ENCODE peak calls at places on chromosomes 12 and 14, in six cellular contexts. One of them, this sample, is unnamed.

GRCh38 chr14:104224516-104225281 is 86.3 kb downstream of the KIF26A start:
- DNase-seq in tibial nerve: no peak
- DNase-seq in osteoblast: no peak
- DNase-seq in breast epithelium: no peak
- DNase-seq in cardiac muscle cell: peak; percentile 32
- DNase-seq in heart right ventricle: peak; percentile 59
- DNase-seq in this sample: no peak

GRCh38 chr12:105214141-105214540 is 21.8 kb downstream of the APPL2 start:
- DNase-seq in tibial nerve: no peak
- DNase-seq in osteoblast: peak; percentile 84
- DNase-seq in breast epithelium: no peak
- DNase-seq in cardiac muscle cell: no peak
- DNase-seq in heart right ventricle: no peak
- DNase-seq in this sample: no peak

GRCh38 chr14:54867011-54867410 is 35.6 kb downstream of the GCH1 start:
- DNase-seq in tibial nerve: no peak
- DNase-seq in osteoblast: peak; percentile 82
- DNase-seq in breast epithelium: no peak
- DNase-seq in cardiac muscle cell: peak; percentile 48
- DNase-seq in heart right ventricle: no peak
- DNase-seq in this sample: no peak

GRCh38 chr12:57618966-57619433 is 7.8 kb downstream of the ARHGEF25 start:
- DNase-seq in tibial nerve: no peak
- DNase-seq in osteoblast: peak; percentile 71
- DNase-seq in breast epithelium: no peak
- DNase-seq in cardiac muscle cell: peak; percentile 34
- DNase-seq in heart right ventricle: no peak
- DNase-seq in this sample: no peak

GRCh38 chr12:101616027-101616494 is 21.3 kb downstream of the MYBPC1 start:
- DNase-seq in tibial nerve: peak; percentile 54
- DNase-seq in osteoblast: no peak
- DNase-seq in breast epithelium: no peak
- DNase-seq in cardiac muscle cell: no peak
- DNase-seq in heart right ventricle: no peak
- DNase-seq in this sample: no peak

GRCh38 chr14:105863296-105864108 is 337.1 kb downstream of the TMEM121 start:
- DNase-seq in tibial nerve: no peak
- DNase-seq in osteoblast: peak; percentile 53
- DNase-seq in breast epithelium: peak; percentile 43
- DNase-seq in cardiac muscle cell: no peak
- DNase-seq in heart right ventricle: peak; percentile 4
- DNase-seq in this sample: no peak

GRCh38 chr14:104178279-104178678 is 39.9 kb downstream of the KIF26A start:
- DNase-seq in tibial nerve: no peak
- DNase-seq in osteoblast: no peak
- DNase-seq in breast epithelium: no peak
- DNase-seq in cardiac muscle cell: no peak
- DNase-seq in heart right ventricle: no peak
- DNase-seq in this sample: no peak

GRCh38 chr14:32394038-32394437 is 64.9 kb downstream of the AKAP6 start:
- DNase-seq in tibial nerve: no peak
- DNase-seq in osteoblast: no peak
- DNase-seq in breast epithelium: no peak
- DNase-seq in cardiac muscle cell: no peak
- DNase-seq in heart right ventricle: no peak
- DNase-seq in this sample: no peak

GRCh38 chr12:73798523-73798922 is 739.1 kb upstream of the ATXN7L3B start:
- DNase-seq in tibial nerve: no peak
- DNase-seq in osteoblast: no peak
- DNase-seq in breast epithelium: no peak
- DNase-seq in cardiac muscle cell: no peak
- DNase-seq in heart right ventricle: no peak
- DNase-seq in this sample: no peak

GRCh38 chr14:32657081-32657480 is 281.6 kb upstream of the NPAS3 start:
- DNase-seq in tibial nerve: peak; percentile 46
- DNase-seq in osteoblast: no peak
- DNase-seq in breast epithelium: no peak
- DNase-seq in cardiac muscle cell: no peak
- DNase-seq in heart right ventricle: no peak
- DNase-seq in this sample: no peak

GRCh38 chr14:99595034-99595433 is 9.0 kb downstream of the CCDC85C start:
- DNase-seq in tibial nerve: no peak
- DNase-seq in osteoblast: peak; percentile 88
- DNase-seq in breast epithelium: no peak
- DNase-seq in cardiac muscle cell: no peak
- DNase-seq in heart right ventricle: no peak
- DNase-seq in this sample: no peak

GRCh38 chr14:35034440-35034833 is 11.6 kb upstream of the FAM177A1 start:
- DNase-seq in tibial nerve: no peak
- DNase-seq in osteoblast: no peak
- DNase-seq in breast epithelium: no peak
- DNase-seq in cardiac muscle cell: no peak
- DNase-seq in heart right ventricle: no peak
- DNase-seq in this sample: no peak

GRCh38 chr14:63922696-63923421 is 70.1 kb downstream of the SYNE2 start:
- DNase-seq in tibial nerve: no peak
- DNase-seq in osteoblast: peak; percentile 48
- DNase-seq in breast epithelium: no peak
- DNase-seq in cardiac muscle cell: no peak
- DNase-seq in heart right ventricle: no peak
- DNase-seq in this sample: no peak

GRCh38 chr14:53510281-53510912 is 357.3 kb upstream of the DDHD1 start:
- DNase-seq in tibial nerve: no peak
- DNase-seq in osteoblast: no peak
- DNase-seq in breast epithelium: no peak
- DNase-seq in cardiac muscle cell: no peak
- DNase-seq in heart right ventricle: no peak
- DNase-seq in this sample: no peak

GRCh38 chr12:92469837-92470236 is 233.0 kb upstream of the PLEKHG7 start:
- DNase-seq in tibial nerve: no peak
- DNase-seq in osteoblast: no peak
- DNase-seq in breast epithelium: no peak
- DNase-seq in cardiac muscle cell: no peak
- DNase-seq in heart right ventricle: peak; percentile 68
- DNase-seq in this sample: no peak

GRCh38 chr14:92425101-92425500 is 88.5 kb upstream of the RIN3 start:
- DNase-seq in tibial nerve: no peak
- DNase-seq in osteoblast: peak; percentile 82
- DNase-seq in breast epithelium: no peak
- DNase-seq in cardiac muscle cell: no peak
- DNase-seq in heart right ventricle: no peak
- DNase-seq in this sample: no peak

GRCh38 chr14:34051966-34052657 is 101.2 kb upstream of the EGLN3 start:
- DNase-seq in tibial nerve: peak; percentile 26
- DNase-seq in osteoblast: no peak
- DNase-seq in breast epithelium: no peak
- DNase-seq in cardiac muscle cell: no peak
- DNase-seq in heart right ventricle: no peak
- DNase-seq in this sample: no peak

GRCh38 chr14:89941830-89942377 is 12.6 kb downstream of the EFCAB11 start:
- DNase-seq in tibial nerve: no peak
- DNase-seq in osteoblast: no peak
- DNase-seq in breast epithelium: no peak
- DNase-seq in cardiac muscle cell: no peak
- DNase-seq in heart right ventricle: no peak
- DNase-seq in this sample: no peak

GRCh38 chr14:75041613-75042012 is 9.7 kb downstream of the MLH3 start:
- DNase-seq in tibial nerve: no peak
- DNase-seq in osteoblast: no peak
- DNase-seq in breast epithelium: no peak
- DNase-seq in cardiac muscle cell: no peak
- DNase-seq in heart right ventricle: no peak
- DNase-seq in this sample: no peak

GRCh38 chr12:116277393-116278258 is at the start of gene MED13L:
- DNase-seq in tibial nerve: peak; percentile 79
- DNase-seq in osteoblast: peak; percentile 100
- DNase-seq in breast epithelium: peak; percentile 89
- DNase-seq in cardiac muscle cell: peak; percentile 92
- DNase-seq in heart right ventricle: peak; percentile 91
- DNase-seq in this sample: peak; percentile 52

GRCh38 chr12:122024132-122024785 is 2.6 kb downstream of the BCL7A start:
- DNase-seq in tibial nerve: no peak
- DNase-seq in osteoblast: peak; percentile 61
- DNase-seq in breast epithelium: no peak
- DNase-seq in cardiac muscle cell: no peak
- DNase-seq in heart right ventricle: no peak
- DNase-seq in this sample: no peak

GRCh38 chr12:321606-322326 is 59.1 kb upstream of the SLC6A13 start:
- DNase-seq in tibial nerve: no peak
- DNase-seq in osteoblast: no peak
- DNase-seq in breast epithelium: no peak
- DNase-seq in cardiac muscle cell: peak; percentile 9
- DNase-seq in heart right ventricle: no peak
- DNase-seq in this sample: no peak

DNA sequence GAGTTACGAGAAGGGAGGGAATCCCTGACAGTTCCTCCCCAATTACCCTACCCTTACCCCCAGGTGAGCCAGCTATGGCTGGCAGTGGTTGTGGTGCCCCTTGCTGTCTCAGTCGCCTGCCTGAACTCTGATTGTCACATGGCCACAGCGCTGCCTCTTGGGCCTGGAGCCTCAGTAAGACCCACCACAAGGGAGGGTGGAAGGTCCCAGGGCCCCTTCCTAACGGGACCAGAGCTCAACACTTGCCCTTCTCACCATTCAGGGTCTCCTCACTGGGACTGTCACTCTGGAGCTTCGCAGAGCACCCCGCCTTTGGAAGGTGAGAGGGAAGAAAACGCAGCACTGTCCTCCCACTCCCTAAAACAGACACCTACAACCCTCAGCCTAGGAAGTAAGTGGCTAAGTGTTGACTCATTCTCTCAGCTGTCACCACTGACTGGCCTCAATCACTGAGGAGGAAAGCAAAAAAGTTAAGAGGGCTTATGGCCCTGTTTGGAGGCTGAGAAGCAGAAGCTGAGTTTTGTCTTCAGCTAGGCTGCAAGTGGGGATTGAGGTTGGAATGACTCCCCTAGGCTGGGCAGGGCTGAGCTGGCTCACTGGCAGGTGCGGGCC is 1.0 kb downstream of the TMEM253 start:
- DNase-seq in tibial nerve: no peak
- DNase-seq in osteoblast: no peak
- DNase-seq in breast epithelium: no peak
- DNase-seq in cardiac muscle cell: no peak
- DNase-seq in heart right ventricle: no peak
- DNase-seq in this sample: no peak
- H3K4me1 ChIP-seq in tibial nerve: peaks cover 46% of the 10 kb centered on the region
- H3K4me1 ChIP-seq in osteoblast: peaks cover 33% of the 10 kb centered on the region
- H3K4me1 ChIP-seq in breast epithelium: peaks cover 22% of the 10 kb centered on the region
- H3K4me1 ChIP-seq in cardiac muscle cell: peaks cover 29% of the 10 kb centered on the region
- H3K4me1 ChIP-seq in heart right ventricle: peaks cover 46% of the 10 kb centered on the region
- H3K4me1 ChIP-seq in this sample: peaks cover 92% of the 10 kb centered on the region

GRCh38 chr12:112163471-112164325 is 38.3 kb downstream of the TRAFD1 start:
- DNase-seq in tibial nerve: no peak
- DNase-seq in osteoblast: peak; percentile 68
- DNase-seq in breast epithelium: peak; percentile 37
- DNase-seq in cardiac muscle cell: no peak
- DNase-seq in heart right ventricle: no peak
- DNase-seq in this sample: no peak
- TF ChIP-seq CTCF in tibial nerve: no peak
- TF ChIP-seq CTCF in osteoblast: no peak
- TF ChIP-seq CTCF in breast epithelium: no peak
- TF ChIP-seq CTCF in cardiac muscle cell: no peak
- TF ChIP-seq CTCF in heart right ventricle: no peak
- TF ChIP-seq CTCF in this sample: no peak

DNA sequence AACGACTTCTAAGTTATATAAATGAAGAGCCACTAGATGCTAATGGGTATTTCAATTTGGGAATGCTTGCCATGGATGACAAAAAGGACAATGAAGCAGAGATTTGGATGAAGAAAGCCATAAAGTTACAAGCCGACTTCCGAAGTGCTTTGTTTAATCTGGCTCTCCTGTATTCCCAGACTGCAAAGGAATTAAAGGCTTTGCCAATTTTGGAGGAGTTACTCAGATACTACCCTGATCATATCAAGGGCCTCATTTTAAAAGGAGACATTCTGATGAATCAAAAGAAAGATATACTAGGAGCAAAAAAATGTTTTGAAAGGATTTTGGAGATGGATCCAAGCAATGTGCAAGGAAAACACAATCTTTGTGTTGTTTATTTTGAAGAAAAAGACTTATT is 52.8 kb downstream of the TMTC3 start:
- DNase-seq in tibial nerve: no peak
- DNase-seq in osteoblast: no peak
- DNase-seq in breast epithelium: no peak
- DNase-seq in cardiac muscle cell: no peak
- DNase-seq in heart right ventricle: no peak
- DNase-seq in this sample: no peak
- H3K4me1 ChIP-seq in tibial nerve: no peaks in the 10 kb centered on the region
- H3K4me1 ChIP-seq in osteoblast: no peaks in the 10 kb centered on the region
- H3K4me1 ChIP-seq in breast epithelium: no peaks in the 10 kb centered on the region
- H3K4me1 ChIP-seq in cardiac muscle cell: no peaks in the 10 kb centered on the region
- H3K4me1 ChIP-seq in heart right ventricle: no peaks in the 10 kb centered on the region
- H3K4me1 ChIP-seq in this sample: no peaks in the 10 kb centered on the region

DNA sequence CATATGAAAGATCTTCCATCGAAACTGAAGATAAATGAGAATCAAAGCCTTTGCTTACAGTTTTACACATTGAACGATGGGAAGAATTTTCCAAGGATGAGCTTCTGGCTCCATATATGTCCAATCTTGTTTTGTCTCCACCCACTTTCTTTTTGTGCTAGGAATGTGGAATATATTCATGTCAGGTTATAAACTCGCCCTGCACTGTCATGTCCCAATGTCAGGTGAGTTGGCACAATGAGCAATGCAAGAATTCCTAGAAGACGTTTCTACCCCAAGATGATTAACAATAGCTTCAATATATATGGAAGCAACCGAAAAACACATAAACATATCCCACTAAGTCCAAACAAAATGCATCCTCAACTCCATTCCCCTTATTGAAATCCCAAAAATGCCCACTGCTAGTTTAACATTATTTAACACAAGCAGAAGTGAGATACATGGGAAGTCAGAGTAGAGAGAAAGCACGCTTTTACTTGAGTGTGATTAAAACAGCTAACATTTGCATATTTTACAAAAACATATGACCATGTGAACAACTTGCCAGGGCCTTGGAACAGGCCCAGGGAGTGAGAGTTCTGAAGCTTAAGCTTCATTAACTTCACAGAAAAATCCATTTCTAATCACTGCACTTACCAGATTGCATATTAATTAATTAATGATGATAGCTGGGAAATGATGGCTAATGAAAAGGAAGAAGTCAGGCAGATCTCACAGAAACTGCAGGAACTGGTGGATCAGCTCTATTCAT is 233.9 kb downstream of the GXYLT1 start:
- DNase-seq in tibial nerve: no peak
- DNase-seq in osteoblast: no peak
- DNase-seq in breast epithelium: no peak
- DNase-seq in cardiac muscle cell: no peak
- DNase-seq in heart right ventricle: no peak
- DNase-seq in this sample: no peak
- TF ChIP-seq CTCF in tibial nerve: no peak
- TF ChIP-seq CTCF in osteoblast: no peak
- TF ChIP-seq CTCF in breast epithelium: no peak
- TF ChIP-seq CTCF in cardiac muscle cell: no peak
- TF ChIP-seq CTCF in heart right ventricle: no peak
- TF ChIP-seq CTCF in this sample: no peak

This sample was measured in esophagus squamous epithelium.